ENCODE peak calls at places on chromosomes 1 and 21, in ten cellular contexts. One of them, this sample, is unnamed.

GRCh38 chr1:228445867-228446584 is 29.4 kb upstream of the TRIM17 start:
- DNase-seq in brain microvascular endothelial cell: peak
- DNase-seq in SK-N-SH: no peak
- DNase-seq in mammary epithelial cell: no peak
- DNase-seq in pancreas: no peak
- DNase-seq in coronary artery: no peak
- DNase-seq in IMR-90: peak
- DNase-seq in PC-9: peak
- DNase-seq in adrenal gland: peak
- DNase-seq in iPS DF 6.9: no peak
- DNase-seq in this sample: no peak

GRCh38 chr1:216903389-216903754 is 180.1 kb upstream of the ESRRG start:
- DNase-seq in brain microvascular endothelial cell: peak
- DNase-seq in SK-N-SH: no peak
- DNase-seq in mammary epithelial cell: peak
- DNase-seq in pancreas: no peak
- DNase-seq in coronary artery: no peak
- DNase-seq in IMR-90: peak
- DNase-seq in PC-9: no peak
- DNase-seq in adrenal gland: no peak
- DNase-seq in iPS DF 6.9: no peak
- DNase-seq in this sample: peak

GRCh38 chr1:81053826-81054225 is 746.9 kb upstream of the ADGRL2 start:
- DNase-seq in brain microvascular endothelial cell: no peak
- DNase-seq in SK-N-SH: no peak
- DNase-seq in mammary epithelial cell: no peak
- DNase-seq in pancreas: no peak
- DNase-seq in coronary artery: no peak
- DNase-seq in IMR-90: no peak
- DNase-seq in PC-9: no peak
- DNase-seq in adrenal gland: no peak
- DNase-seq in iPS DF 6.9: no peak
- DNase-seq in this sample: no peak

GRCh38 chr1:94481473-94481933 is 60.1 kb downstream of the F3 start:
- DNase-seq in brain microvascular endothelial cell: peak
- DNase-seq in SK-N-SH: peak
- DNase-seq in mammary epithelial cell: peak
- DNase-seq in pancreas: no peak
- DNase-seq in coronary artery: no peak
- DNase-seq in IMR-90: peak
- DNase-seq in PC-9: peak
- DNase-seq in adrenal gland: peak
- DNase-seq in iPS DF 6.9: peak
- DNase-seq in this sample: peak

GRCh38 chr1:100793661-100794060 is 74.1 kb downstream of the VCAM1 start:
- DNase-seq in brain microvascular endothelial cell: no peak
- DNase-seq in SK-N-SH: no peak
- DNase-seq in mammary epithelial cell: peak
- DNase-seq in pancreas: no peak
- DNase-seq in coronary artery: no peak
- DNase-seq in IMR-90: no peak
- DNase-seq in PC-9: no peak
- DNase-seq in adrenal gland: no peak
- DNase-seq in iPS DF 6.9: no peak
- DNase-seq in this sample: no peak

GRCh38 chr1:65209005-65209885 is 61.2 kb downstream of the AK4 start:
- DNase-seq in brain microvascular endothelial cell: peak
- DNase-seq in SK-N-SH: peak
- DNase-seq in mammary epithelial cell: peak
- DNase-seq in pancreas: no peak
- DNase-seq in coronary artery: no peak
- DNase-seq in IMR-90: peak
- DNase-seq in PC-9: peak
- DNase-seq in adrenal gland: peak
- DNase-seq in iPS DF 6.9: no peak
- DNase-seq in this sample: no peak

GRCh38 chr21:36846624-36847023 is 119.8 kb downstream of the HLCS start:
- DNase-seq in brain microvascular endothelial cell: no peak
- DNase-seq in SK-N-SH: no peak
- DNase-seq in mammary epithelial cell: peak
- DNase-seq in pancreas: no peak
- DNase-seq in coronary artery: no peak
- DNase-seq in IMR-90: peak
- DNase-seq in PC-9: no peak
- DNase-seq in adrenal gland: no peak
- DNase-seq in iPS DF 6.9: no peak
- DNase-seq in this sample: peak

GRCh38 chr1:211938473-211939080 is 96.8 kb downstream of the INTS7 start:
- DNase-seq in brain microvascular endothelial cell: no peak
- DNase-seq in SK-N-SH: no peak
- DNase-seq in mammary epithelial cell: no peak
- DNase-seq in pancreas: no peak
- DNase-seq in coronary artery: no peak
- DNase-seq in IMR-90: no peak
- DNase-seq in PC-9: no peak
- DNase-seq in adrenal gland: no peak
- DNase-seq in iPS DF 6.9: no peak
- DNase-seq in this sample: no peak

GRCh38 chr1:208243851-208244583 is at the start of gene PLXNA2:
- DNase-seq in brain microvascular endothelial cell: peak
- DNase-seq in SK-N-SH: peak
- DNase-seq in mammary epithelial cell: peak
- DNase-seq in pancreas: peak
- DNase-seq in coronary artery: peak
- DNase-seq in IMR-90: peak
- DNase-seq in PC-9: peak
- DNase-seq in adrenal gland: peak
- DNase-seq in iPS DF 6.9: no peak
- DNase-seq in this sample: peak

GRCh38 chr1:215895893-215896292 is 328.8 kb downstream of the KCTD3 start:
- DNase-seq in brain microvascular endothelial cell: no peak
- DNase-seq in SK-N-SH: no peak
- DNase-seq in mammary epithelial cell: no peak
- DNase-seq in pancreas: no peak
- DNase-seq in coronary artery: no peak
- DNase-seq in IMR-90: no peak
- DNase-seq in PC-9: no peak
- DNase-seq in adrenal gland: no peak
- DNase-seq in iPS DF 6.9: no peak
- DNase-seq in this sample: no peak

GRCh38 chr1:180586671-180587155 is 27.9 kb downstream of the OVAAL start:
- DNase-seq in brain microvascular endothelial cell: peak
- DNase-seq in SK-N-SH: no peak
- DNase-seq in mammary epithelial cell: peak
- DNase-seq in pancreas: peak
- DNase-seq in coronary artery: no peak
- DNase-seq in IMR-90: peak
- DNase-seq in PC-9: peak
- DNase-seq in adrenal gland: no peak
- DNase-seq in iPS DF 6.9: no peak
- DNase-seq in this sample: peak

DNA sequence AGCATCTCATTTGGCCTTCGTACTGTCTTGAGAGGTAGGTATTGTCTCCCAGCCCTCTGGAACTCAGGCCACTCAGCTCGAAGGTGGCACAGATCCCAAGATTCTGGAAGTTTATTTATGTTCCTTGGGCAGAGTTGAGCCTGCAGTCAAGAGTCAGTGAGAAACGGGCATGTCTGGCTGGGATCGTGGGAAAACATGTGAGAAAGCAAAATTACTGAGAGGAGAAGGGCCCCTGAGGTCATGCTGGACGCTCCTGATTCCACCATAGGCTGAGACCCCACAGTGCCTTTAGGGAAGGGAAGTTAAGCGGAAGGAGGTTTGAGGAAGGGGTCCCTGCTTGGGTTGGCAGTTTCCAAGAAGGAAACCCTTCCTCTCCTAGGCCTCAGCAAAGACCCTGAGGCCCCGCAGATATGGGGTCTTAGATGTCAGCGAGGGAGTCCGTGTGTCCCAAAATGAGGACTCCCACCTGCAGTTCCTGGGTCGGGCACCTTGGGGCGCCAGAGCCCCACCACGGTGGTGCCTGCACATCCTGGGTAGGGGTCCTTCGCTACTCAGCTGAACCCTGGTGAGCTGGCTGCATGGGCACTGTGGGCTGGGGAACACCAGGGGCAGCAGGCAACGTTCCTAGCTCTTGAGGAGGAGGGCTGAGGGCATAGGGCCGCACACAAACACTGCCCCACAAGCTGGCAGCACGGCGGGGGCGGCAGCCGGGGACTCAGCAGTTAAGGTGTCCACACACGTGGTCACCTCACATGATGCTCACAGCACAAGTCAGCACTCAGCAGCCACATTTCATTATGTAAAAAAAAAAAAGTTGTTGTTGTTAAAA is 12.3 kb upstream of the SEMA4A start:
- DNase-seq in brain microvascular endothelial cell: no peak
- DNase-seq in SK-N-SH: peak
- DNase-seq in mammary epithelial cell: no peak
- DNase-seq in pancreas: no peak
- DNase-seq in coronary artery: no peak
- DNase-seq in IMR-90: peak
- DNase-seq in PC-9: no peak
- DNase-seq in adrenal gland: no peak
- DNase-seq in iPS DF 6.9: no peak
- DNase-seq in this sample: no peak
- H3K27ac ChIP-seq in brain microvascular endothelial cell: no peak
- H3K27ac ChIP-seq in SK-N-SH: no peak
- H3K27ac ChIP-seq in mammary epithelial cell: no peak
- H3K27ac ChIP-seq in pancreas: no peak
- H3K27ac ChIP-seq in coronary artery: peak
- H3K27ac ChIP-seq in IMR-90: no peak
- H3K27ac ChIP-seq in PC-9: no peak
- H3K27ac ChIP-seq in adrenal gland: no peak
- H3K27ac ChIP-seq in iPS DF 6.9: no peak
- H3K27ac ChIP-seq in this sample: no peak

GRCh38 chr1:160112370-160112769 is 3.2 kb upstream of the ATP1A2 start:
- DNase-seq in brain microvascular endothelial cell: no peak
- DNase-seq in SK-N-SH: no peak
- DNase-seq in mammary epithelial cell: no peak
- DNase-seq in pancreas: no peak
- DNase-seq in coronary artery: no peak
- DNase-seq in IMR-90: no peak
- DNase-seq in PC-9: no peak
- DNase-seq in adrenal gland: no peak
- DNase-seq in iPS DF 6.9: no peak
- DNase-seq in this sample: no peak
- H3K27ac ChIP-seq in brain microvascular endothelial cell: no peak
- H3K27ac ChIP-seq in SK-N-SH: no peak
- H3K27ac ChIP-seq in mammary epithelial cell: no peak
- H3K27ac ChIP-seq in pancreas: no peak
- H3K27ac ChIP-seq in coronary artery: peak
- H3K27ac ChIP-seq in IMR-90: no peak
- H3K27ac ChIP-seq in PC-9: no peak
- H3K27ac ChIP-seq in adrenal gland: no peak
- H3K27ac ChIP-seq in iPS DF 6.9: no peak
- H3K27ac ChIP-seq in this sample: no peak

GRCh38 chr1:109902204-109902985 is 8.3 kb upstream of the CSF1 start:
- DNase-seq in brain microvascular endothelial cell: no peak
- DNase-seq in SK-N-SH: no peak
- DNase-seq in mammary epithelial cell: no peak
- DNase-seq in pancreas: no peak
- DNase-seq in coronary artery: no peak
- DNase-seq in IMR-90: no peak
- DNase-seq in PC-9: no peak
- DNase-seq in adrenal gland: no peak
- DNase-seq in iPS DF 6.9: no peak
- DNase-seq in this sample: no peak

GRCh38 chr1:109903371-109903930 is 7.2 kb upstream of the CSF1 start:
- DNase-seq in brain microvascular endothelial cell: no peak
- DNase-seq in SK-N-SH: no peak
- DNase-seq in mammary epithelial cell: no peak
- DNase-seq in pancreas: no peak
- DNase-seq in coronary artery: no peak
- DNase-seq in IMR-90: no peak
- DNase-seq in PC-9: no peak
- DNase-seq in adrenal gland: no peak
- DNase-seq in iPS DF 6.9: no peak
- DNase-seq in this sample: no peak

GRCh38 chr1:109901106-109901505 is 9.5 kb upstream of the CSF1 start:
- DNase-seq in brain microvascular endothelial cell: no peak
- DNase-seq in SK-N-SH: no peak
- DNase-seq in mammary epithelial cell: no peak
- DNase-seq in pancreas: no peak
- DNase-seq in coronary artery: no peak
- DNase-seq in IMR-90: no peak
- DNase-seq in PC-9: no peak
- DNase-seq in adrenal gland: no peak
- DNase-seq in iPS DF 6.9: no peak
- DNase-seq in this sample: no peak

GRCh38 chr1:109900489-109900888 is 10.2 kb upstream of the CSF1 start:
- DNase-seq in brain microvascular endothelial cell: no peak
- DNase-seq in SK-N-SH: no peak
- DNase-seq in mammary epithelial cell: no peak
- DNase-seq in pancreas: no peak
- DNase-seq in coronary artery: no peak
- DNase-seq in IMR-90: no peak
- DNase-seq in PC-9: no peak
- DNase-seq in adrenal gland: no peak
- DNase-seq in iPS DF 6.9: no peak
- DNase-seq in this sample: no peak

DNA sequence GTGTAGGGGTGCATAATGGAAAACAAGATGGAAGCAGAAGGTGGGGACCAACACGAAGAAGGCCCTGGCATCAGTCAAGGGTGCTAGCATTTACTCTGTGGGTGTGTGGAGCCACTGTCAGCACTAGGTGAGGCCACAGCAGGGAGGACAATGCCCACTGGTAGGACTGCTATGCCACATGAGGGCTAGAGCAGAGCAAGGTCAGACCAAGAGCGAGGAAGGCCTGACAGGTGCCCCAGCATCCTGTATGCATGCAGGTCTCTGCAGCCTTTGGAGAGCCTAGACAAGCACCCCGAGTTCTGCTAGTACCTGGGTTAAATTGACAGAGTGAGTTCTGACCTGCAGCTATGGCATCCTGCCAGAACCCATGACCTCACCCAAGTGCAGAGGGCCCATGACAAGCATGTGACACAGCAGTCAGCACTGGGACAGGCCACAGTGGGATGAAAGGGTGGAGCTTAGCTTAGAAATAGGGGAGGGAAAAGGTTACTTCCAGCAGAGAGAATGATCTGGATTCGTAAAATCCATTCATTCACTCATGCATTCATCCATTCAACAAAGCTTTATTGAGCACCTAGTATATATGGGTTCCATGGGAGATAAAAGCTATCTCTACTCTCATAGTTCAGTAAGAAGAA is 9.0 kb upstream of the CSF1 start:
- DNase-seq in brain microvascular endothelial cell: no peak
- DNase-seq in SK-N-SH: no peak
- DNase-seq in mammary epithelial cell: peak
- DNase-seq in pancreas: no peak
- DNase-seq in coronary artery: no peak
- DNase-seq in IMR-90: no peak
- DNase-seq in PC-9: no peak
- DNase-seq in adrenal gland: peak
- DNase-seq in iPS DF 6.9: no peak
- DNase-seq in this sample: no peak
- H3K27ac ChIP-seq in brain microvascular endothelial cell: no peak
- H3K27ac ChIP-seq in SK-N-SH: no peak
- H3K27ac ChIP-seq in mammary epithelial cell: no peak
- H3K27ac ChIP-seq in pancreas: no peak
- H3K27ac ChIP-seq in coronary artery: no peak
- H3K27ac ChIP-seq in IMR-90: no peak
- H3K27ac ChIP-seq in PC-9: no peak
- H3K27ac ChIP-seq in adrenal gland: no peak
- H3K27ac ChIP-seq in iPS DF 6.9: no peak
- H3K27ac ChIP-seq in this sample: no peak

GRCh38 chr1:31102501-31102950 is 37.0 kb upstream of the PUM1 start:
- DNase-seq in brain microvascular endothelial cell: peak
- DNase-seq in SK-N-SH: peak
- DNase-seq in mammary epithelial cell: peak
- DNase-seq in pancreas: no peak
- DNase-seq in coronary artery: no peak
- DNase-seq in IMR-90: peak
- DNase-seq in PC-9: peak
- DNase-seq in adrenal gland: peak
- DNase-seq in iPS DF 6.9: no peak
- DNase-seq in this sample: peak
- H3K27ac ChIP-seq in brain microvascular endothelial cell: peak
- H3K27ac ChIP-seq in SK-N-SH: no peak
- H3K27ac ChIP-seq in mammary epithelial cell: peak
- H3K27ac ChIP-seq in pancreas: no peak
- H3K27ac ChIP-seq in coronary artery: peak
- H3K27ac ChIP-seq in IMR-90: peak
- H3K27ac ChIP-seq in PC-9: peak
- H3K27ac ChIP-seq in adrenal gland: peak
- H3K27ac ChIP-seq in iPS DF 6.9: no peak
- H3K27ac ChIP-seq in this sample: peak

This sample was measured in epithelial cell of prostate.